ENCODE peak calls at places on chromosomes 6 and 20, in nine cellular contexts. T is fibroblast of the aortic adventitia, K is activated B cell treated with CpG ODN at 0.5 μM for 24 hours, X is nephron progenitor cell, I is A549, P is endothelial cell, O is GM06990, L is transverse colon, C is lower leg skin. R is an unnamed sample.

GRCh38 chr20:63177134-63177784 is 38.7 kb downstream of the YTHDF1 start:
- DNase-seq in T (no peak), K (no peak), X (peak; percentile 66), I (no peak), P (no peak), O (no peak), L (no peak), C (no peak), R (no peak)

GRCh38 chr6:157946865-157947532 is 34.7 kb upstream of the SYNJ2 start:
- DNase-seq in T (peak; percentile 39), K (no peak), X (no peak), I (no peak), P (no peak), O (no peak), L (no peak), C (no peak), R (peak; percentile 72)

GRCh38 chr6:130680118-130680517 is 147.1 kb upstream of the SMLR1 start:
- DNase-seq in T (peak; percentile 91), K (no peak), X (no peak), I (no peak), P (no peak), O (no peak), L (no peak), C (no peak), R (no peak)

GRCh38 chr6:45577836-45578504 is 200.2 kb upstream of the SUPT3H start:
- DNase-seq in T (peak; percentile 44), K (no peak), X (no peak), I (no peak), P (peak; percentile 13), O (no peak), L (no peak), C (no peak), R (no peak)

GRCh38 chr6:42204768-42205282 is 10.1 kb upstream of the GUCA1B start:
- DNase-seq in T (no peak), K (no peak), X (no peak), I (no peak), P (no peak), O (no peak), L (no peak), C (no peak), R (no peak)

GRCh38 chr6:12060780-12061619 is 48.9 kb downstream of the HIVEP1 start:
- DNase-seq in T (no peak), K (peak; percentile 66), X (peak; percentile 42), I (peak; percentile 28), P (peak; percentile 46), O (peak; percentile 81), L (peak; percentile 82), C (peak; percentile 66), R (peak; percentile 64)

GRCh38 chr6:36716476-36717093 is 19.0 kb downstream of the RAB44 start:
- DNase-seq in T (no peak), K (no peak), X (no peak), I (no peak), P (no peak), O (no peak), L (peak; percentile 66), C (peak; percentile 56), R (no peak)

GRCh38 chr6:144415835-144416237 is 130.7 kb downstream of the UTRN start:
- DNase-seq in T (peak; percentile 86), K (no peak), X (no peak), I (no peak), P (no peak), O (no peak), L (no peak), C (no peak), R (no peak)

GRCh38 chr20:48728042-48728837 is 99.6 kb downstream of the PREX1 start:
- DNase-seq in T (no peak), K (no peak), X (no peak), I (no peak), P (no peak), O (no peak), L (no peak), C (no peak), R (no peak)

GRCh38 chr20:50111120-50111828 is 1.7 kb downstream of the UBE2V1 start:
- DNase-seq in T (peak; percentile 50), K (no peak), X (no peak), I (no peak), P (no peak), O (no peak), L (no peak), C (no peak), R (no peak)

GRCh38 chr20:35555951-35556645 is 14.2 kb downstream of the ERGIC3 start:
- DNase-seq in T (no peak), K (no peak), X (no peak), I (no peak), P (no peak), O (no peak), L (no peak), C (no peak), R (no peak)

GRCh38 chr6:43798688-43799444 is 28.9 kb downstream of the VEGFA start:
- DNase-seq in T (peak; percentile 77), K (no peak), X (no peak), I (peak; percentile 50), P (no peak), O (no peak), L (peak; percentile 90), C (peak; percentile 59), R (no peak)

GRCh38 chr6:23176471-23176870 is 607.1 kb downstream of the HDGFL1 start:
- DNase-seq in T (no peak), K (no peak), X (no peak), I (no peak), P (no peak), O (no peak), L (no peak), C (no peak), R (no peak)

GRCh38 chr6:23175391-23175790 is 606.0 kb downstream of the HDGFL1 start:
- DNase-seq in T (no peak), K (no peak), X (no peak), I (no peak), P (no peak), O (no peak), L (no peak), C (no peak), R (no peak)

GRCh38 chr6:23174781-23175361 is 605.5 kb downstream of the HDGFL1 start:
- DNase-seq in T (peak; percentile 83), K (no peak), X (no peak), I (peak; percentile 36), P (no peak), O (no peak), L (no peak), C (no peak), R (no peak)

GRCh38 chr6:23179994-23180393 is 610.6 kb downstream of the HDGFL1 start:
- DNase-seq in T (no peak), K (no peak), X (no peak), I (no peak), P (no peak), O (no peak), L (no peak), C (no peak), R (no peak)

GRCh38 chr6:23176883-23177282 is 607.5 kb downstream of the HDGFL1 start:
- DNase-seq in T (no peak), K (no peak), X (no peak), I (no peak), P (no peak), O (no peak), L (no peak), C (no peak), R (no peak)
- TF ChIP-seq CTCF in T (no peak), K (no peak), X (no peak), I (no peak), P (no peak), O (no peak), L (no peak), C (no peak), R (no peak)

DNA sequence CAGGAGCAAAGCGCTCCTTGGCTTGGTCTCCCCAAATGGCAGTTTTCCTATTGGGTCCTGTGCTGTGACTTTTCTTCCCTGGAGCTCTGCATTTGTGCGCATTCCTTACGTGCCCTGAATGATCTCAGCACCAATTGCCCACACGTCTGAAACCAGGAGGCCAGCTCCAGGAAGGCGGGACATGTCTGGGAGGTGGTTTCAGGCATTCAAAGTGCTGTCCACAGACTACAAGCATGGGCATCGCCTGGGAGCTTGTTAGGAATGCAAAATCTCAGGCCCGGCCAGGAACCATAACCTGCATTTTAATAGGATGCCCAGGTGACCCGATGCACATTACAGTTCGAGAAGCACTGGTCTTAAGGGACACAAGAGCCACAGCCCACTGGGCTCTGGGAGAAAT is 239.6 kb downstream of the ANKRD60 start:
- DNase-seq in T (no peak), K (no peak), X (no peak), I (no peak), P (no peak), O (no peak), L (no peak), C (no peak), R (no peak)
- TF ChIP-seq CTCF in T (no peak), K (no peak), X (no peak), I (no peak), P (no peak), O (no peak), L (no peak), C (no peak), R (no peak)

DNA sequence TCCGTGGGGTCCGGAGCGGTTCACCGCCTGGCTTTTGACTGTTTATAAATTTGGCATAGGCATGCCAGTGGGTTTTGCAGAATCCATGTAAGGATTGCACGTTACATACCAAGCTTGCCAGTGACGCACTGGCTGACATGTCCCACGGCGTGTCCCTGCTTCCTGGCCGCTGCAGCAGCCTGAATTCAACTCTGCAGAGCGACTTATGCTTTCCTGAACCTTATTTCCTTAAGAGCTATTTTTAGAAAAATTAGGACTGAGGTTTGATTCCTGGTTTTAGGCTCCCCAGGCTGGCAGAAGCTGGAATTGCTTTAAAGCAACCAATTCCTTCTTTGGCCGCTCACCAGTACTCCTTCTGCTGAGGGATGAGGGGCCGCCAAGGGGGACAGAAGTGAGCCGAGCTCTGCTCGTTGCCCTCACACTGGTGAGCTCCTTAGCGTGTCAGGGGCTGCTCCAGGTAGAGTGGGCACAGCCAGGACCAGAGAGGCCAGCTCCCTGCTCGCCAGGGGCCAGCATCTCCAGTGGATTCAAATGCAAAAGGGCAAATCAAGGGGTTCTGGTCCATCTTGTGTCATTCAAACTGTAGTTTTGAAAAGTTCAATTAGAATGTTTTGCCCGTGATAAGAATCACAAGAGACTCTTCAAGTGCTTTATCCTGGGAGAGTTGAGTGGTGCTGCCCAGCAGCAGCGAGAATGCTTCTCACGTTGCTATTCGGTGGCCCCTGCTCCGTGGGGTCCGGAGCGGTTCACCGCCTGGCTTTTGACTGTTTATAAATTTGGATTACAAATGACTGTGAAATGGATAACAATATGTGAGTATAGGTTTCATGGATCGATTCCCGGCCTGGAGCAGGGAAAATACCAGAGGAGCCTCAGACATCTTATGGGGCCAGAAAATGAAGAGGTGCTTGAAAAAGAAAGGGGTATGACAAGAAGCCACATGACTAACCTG is 17.5 kb upstream of the IRF4 start:
- DNase-seq in T (peak; percentile 40), K (no peak), X (no peak), I (no peak), P (no peak), O (no peak), L (no peak), C (no peak), R (peak; percentile 37)
- TF ChIP-seq CTCF in T (peak; percentile 44), K (no peak), X (no peak), I (no peak), P (no peak), O (no peak), L (no peak), C (no peak), R (no peak)

GRCh38 chr20:44790994-44791393 is 19.4 kb downstream of the RIMS4 start:
- DNase-seq in T (no peak), K (no peak), X (no peak), I (no peak), P (no peak), O (no peak), L (no peak), C (no peak), R (no peak)
- TF ChIP-seq CTCF in T (no peak), K (no peak), X (no peak), I (no peak), P (no peak), O (no peak), L (no peak), C (no peak), R (no peak)

R was measured in GM13976.